ENCODE peak calls at places on chromosomes 11 and 22, in seven cellular contexts. E is stimulated activated CD4-positive, alpha-beta T cell treated with anti-CD3 and anti-CD28 coated beads, Interleukin-2, amount 100 ng/mL, for 48 hours; U is astrocyte of the spinal cord; G is NCI-H1930; A is head of caudate nucleus; Q is HEK293T; S is H54. X is an unnamed sample.

GRCh38 chr22:48919187-48919590 is 908.5 kb downstream of the BRD1 start:
- DNase-seq in U (no peak), Q (no peak), E (no peak), S (no peak), A (peak; percentile 45), G (no peak), X (no peak)

GRCh38 chr11:44138980-44139379 is 43.5 kb downstream of the EXT2 start:
- DNase-seq in G (no peak), Q (no peak), A (no peak), U (no peak), S (no peak), E (no peak), X (no peak)

GRCh38 chr11:110873953-110874352 is 161.7 kb upstream of the ARHGAP20 start:
- DNase-seq in G (no peak), Q (no peak), A (no peak), E (no peak), U (no peak), S (no peak), X (no peak)

GRCh38 chr11:32255876-32256275 is 165.0 kb downstream of the RCN1 start:
- DNase-seq in U (no peak), A (no peak), S (no peak), G (no peak), Q (no peak), E (no peak), X (no peak)

GRCh38 chr11:35267504-35267903 is 128.5 kb downstream of the CD44 start:
- DNase-seq in Q (no peak), U (peak; percentile 90), S (no peak), E (no peak), A (no peak), G (no peak), X (no peak)

GRCh38 chr11:57937431-57937830 is 86.2 kb upstream of the OR9Q1 start:
- DNase-seq in A (no peak), G (no peak), Q (no peak), S (no peak), U (no peak), E (no peak), X (no peak)

GRCh38 chr11:63908631-63909491 is 8.1 kb downstream of the RCOR2 start:
- DNase-seq in A (no peak), E (no peak), U (no peak), G (no peak), S (no peak), Q (no peak), X (peak; percentile 75)

GRCh38 chr22:19292262-19293230 is 1.0 kb upstream of the CLTCL1 start:
- DNase-seq in A (no peak), E (peak; percentile 13), G (no peak), S (no peak), U (no peak), Q (no peak), X (peak; percentile 45)

GRCh38 chr22:25748704-25749103 is 6.7 kb downstream of the MYO18B start:
- DNase-seq in A (no peak), U (no peak), S (no peak), G (no peak), E (no peak), Q (no peak), X (no peak)

GRCh38 chr22:39325392-39325932 is 6.0 kb upstream of the RPL3 start:
- DNase-seq in U (no peak), G (no peak), Q (no peak), E (no peak), A (no peak), S (no peak), X (no peak)

GRCh38 chr11:43920598-43921419 is 21.6 kb upstream of the C11orf96 start:
- DNase-seq in G (no peak), U (peak; percentile 99), A (no peak), E (no peak), S (peak; percentile 94), Q (no peak), X (no peak)

GRCh38 chr11:126282742-126283591 is at the start of gene TIRAP:
- DNase-seq in S (peak; percentile 56), G (peak; percentile 50), Q (peak; percentile 67), U (peak; percentile 40), A (peak; percentile 70), E (peak; percentile 55), X (peak; percentile 88)

GRCh38 chr11:96082002-96082899 is 158.3 kb upstream of the MTMR2 start:
- DNase-seq in E (no peak), S (no peak), A (no peak), G (no peak), Q (no peak), U (no peak), X (no peak)

GRCh38 chr11:44595964-44596381 is 30.5 kb downstream of the CD82 start:
- DNase-seq in S (no peak), Q (no peak), A (peak; percentile 75), E (no peak), G (no peak), U (peak; percentile 21), X (peak; percentile 87)

GRCh38 chr11:32262367-32262766 is 171.5 kb downstream of the RCN1 start:
- DNase-seq in G (no peak), A (no peak), Q (no peak), U (no peak), S (no peak), E (no peak), X (no peak)

GRCh38 chr11:132588366-132588765 is 943.9 kb downstream of the OPCML start:
- DNase-seq in E (no peak), S (no peak), Q (no peak), G (no peak), A (no peak), U (no peak), X (no peak)

GRCh38 chr11:120215634-120216033 is 4.8 kb downstream of the OAF start:
- DNase-seq in E (no peak), A (no peak), S (peak; percentile 79), G (no peak), Q (no peak), U (peak; percentile 43), X (peak; percentile 63)

GRCh38 chr22:33569547-33569946 is 350.7 kb downstream of the LARGE1 start:
- DNase-seq in G (no peak), Q (no peak), S (no peak), U (no peak), E (no peak), A (no peak), X (no peak)

GRCh38 chr11:119531091-119531490 is 108.1 kb upstream of the THY1 start:
- DNase-seq in G (no peak), E (no peak), U (no peak), Q (no peak), A (no peak), S (no peak), X (no peak)

GRCh38 chr11:398826-399225 is 4.8 kb downstream of the PKP3 start:
- DNase-seq in G (no peak), S (peak; percentile 70), Q (no peak), E (no peak), U (no peak), A (no peak), X (peak; percentile 26)

GRCh38 chr11:103737791-103738190 is 298.6 kb upstream of the DDI1 start:
- DNase-seq in G (no peak), S (no peak), Q (no peak), U (no peak), A (no peak), E (no peak), X (peak; percentile 51)

GRCh38 chr11:63765688-63766241 is 2.8 kb downstream of the ZFTA start:
- DNase-seq in A (no peak), S (no peak), Q (no peak), U (no peak), E (no peak), G (no peak), X (no peak)